ENCODE peak calls at places on chromosomes 12 and 14, in five cellular contexts. O is GM12878, S is HepG2, W is HCT116, I is H1. J is an unnamed sample.
A peak's percentile ranks its signal among the peaks of the same experiment; 100 is the strongest.

GRCh38 chr12:106123551-106123991 is 15.2 kb downstream of the NUAK1 start:
- DNase-seq in O (no peak), I (no peak), S (no peak), W (no peak), J (no peak)

GRCh38 chr14:95354834-95355233 is 35.1 kb upstream of the CLMN start:
- DNase-seq in O (no peak), S (no peak), W (no peak), I (no peak), J (no peak)

GRCh38 chr12:68237523-68238070 is 12.0 kb upstream of the IL26 start:
- DNase-seq in I (no peak), S (no peak), W (no peak), O (no peak), J (no peak)

GRCh38 chr14:68085742-68086141 is 266.2 kb downstream of the RAD51B start:
- DNase-seq in W (no peak), I (no peak), S (peak; percentile 50), O (no peak), J (no peak)

GRCh38 chr12:110330544-110330943 is 49.5 kb downstream of the ATP2A2 start:
- DNase-seq in O (no peak), W (no peak), I (no peak), S (no peak), J (no peak)

GRCh38 chr12:89345830-89346740 is 6.2 kb downstream of the DUSP6 start:
- DNase-seq in O (peak; percentile 88), S (no peak), W (peak; percentile 61), I (peak; percentile 75), J (peak; percentile 51)

GRCh38 chr12:48104531-48104930 is 1.3 kb downstream of the SENP1 start:
- DNase-seq in S (no peak), I (no peak), O (no peak), W (no peak), J (no peak)

GRCh38 chr12:91091916-91092715 is 19.2 kb downstream of the LUM start:
- DNase-seq in O (no peak), I (no peak), W (no peak), S (no peak), J (no peak)

GRCh38 chr14:71485833-71486232 is 446.4 kb upstream of the RGS6 start:
- DNase-seq in O (no peak), W (no peak), S (no peak), I (no peak), J (no peak)

GRCh38 chr12:79650440-79650839 is 40.3 kb downstream of the PAWR start:
- DNase-seq in W (no peak), O (no peak), I (no peak), S (peak; percentile 48), J (no peak)

GRCh38 chr14:33676135-33676566 is 274.7 kb downstream of the EGLN3 start:
- DNase-seq in O (no peak), S (peak; percentile 60), I (peak; percentile 73), W (peak; percentile 16), J (peak; percentile 24)

GRCh38 chr12:69240625-69240984 is 1.2 kb downstream of the CPSF6 start:
- DNase-seq in I (no peak), W (no peak), S (no peak), O (no peak), J (peak; percentile 25)

GRCh38 chr14:89952581-89952980 is 1.9 kb downstream of the EFCAB11 start:
- DNase-seq in I (no peak), O (no peak), W (no peak), S (no peak), J (no peak)

GRCh38 chr12:78236264-78236663 is 405.6 kb downstream of the NAV3 start:
- DNase-seq in S (no peak), O (no peak), W (no peak), I (no peak), J (no peak)

GRCh38 chr12:113854385-113855136 is 111.6 kb downstream of the RBM19 start:
- DNase-seq in O (no peak), I (no peak), S (no peak), W (no peak), J (no peak)

GRCh38 chr12:113860059-113860820 is 105.9 kb downstream of the RBM19 start:
- DNase-seq in I (peak; percentile 61), W (no peak), O (no peak), S (no peak), J (no peak)

GRCh38 chr12:113855998-113856397 is 110.1 kb downstream of the RBM19 start:
- DNase-seq in I (no peak), O (no peak), S (no peak), W (no peak), J (no peak)

GRCh38 chr12:113858828-113859386 is 107.2 kb downstream of the RBM19 start:
- DNase-seq in O (no peak), S (no peak), I (no peak), W (no peak), J (no peak)

GRCh38 chr12:113857371-113857770 is 108.8 kb downstream of the RBM19 start:
- DNase-seq in I (no peak), W (no peak), O (no peak), S (no peak), J (no peak)
- TF ChIP-seq SIN3A in I (no peak), W (no peak), O (no peak), S (no peak), J (no peak)

GRCh38 chr12:94793191-94793595 is 142.8 kb upstream of the TMCC3 start:
- DNase-seq in W (no peak), O (no peak), I (no peak), S (no peak), J (no peak)
- TF ChIP-seq MAX in W (no peak), O (no peak), I (no peak), S (no peak), J (no peak)

GRCh38 chr12:64193045-64193444 is 29.1 kb downstream of the KICS2 start:
- DNase-seq in O (no peak), S (no peak), I (no peak), W (no peak), J (no peak)

GRCh38 chr12:64190140-64190539 is 32.0 kb downstream of the KICS2 start:
- DNase-seq in I (no peak), S (no peak), W (no peak), O (no peak), J (no peak)

GRCh38 chr12:64193931-64194330 is 28.2 kb downstream of the KICS2 start:
- DNase-seq in W (no peak), O (no peak), I (no peak), S (no peak), J (no peak)

GRCh38 chr12:64192644-64193043 is 29.5 kb downstream of the KICS2 start:
- DNase-seq in W (no peak), S (no peak), I (no peak), O (no peak), J (no peak)

DNA sequence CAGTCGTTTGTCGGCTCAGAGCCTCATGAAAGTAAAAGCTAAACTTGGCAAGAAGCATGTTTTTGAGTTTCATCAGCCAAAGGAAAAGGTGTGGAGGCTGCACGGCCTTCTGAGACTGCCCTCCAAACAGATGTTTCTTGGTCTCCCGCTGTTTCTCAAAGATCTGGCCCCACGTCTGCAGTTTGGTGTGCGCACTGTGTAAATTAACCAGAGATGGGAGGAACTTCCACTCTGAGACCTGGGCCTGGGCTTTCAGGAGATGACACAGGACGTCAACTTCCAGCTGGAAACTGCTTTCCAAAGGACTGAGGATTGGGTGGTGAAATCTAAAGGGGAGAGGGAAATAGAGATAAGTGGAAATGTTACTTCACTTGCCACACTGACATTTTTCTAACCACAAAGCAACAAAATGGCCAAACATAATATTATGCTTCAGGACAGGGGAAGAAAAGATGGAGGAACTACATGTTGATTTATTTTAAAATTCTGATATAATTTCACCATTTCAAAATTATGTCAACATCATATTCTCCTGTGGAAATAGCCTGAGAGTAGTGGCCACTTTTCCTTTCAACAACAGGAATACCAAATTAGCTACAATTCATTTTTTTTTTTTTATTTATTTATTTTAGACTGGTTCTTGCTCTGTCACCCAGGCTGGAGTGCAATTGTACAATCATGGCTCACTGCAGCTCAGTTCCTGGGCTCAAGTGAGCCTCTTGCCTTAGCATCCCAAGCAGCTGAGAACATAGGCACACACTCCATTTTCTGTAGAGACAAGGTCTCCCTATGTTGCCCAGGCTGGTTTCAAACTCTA is 27.6 kb downstream of the KICS2 start:
- DNase-seq in I (no peak), S (no peak), O (no peak), W (no peak), J (no peak)
- TF ChIP-seq YY1 in I (no peak), S (no peak), O (no peak), W (no peak), J (no peak)

DNA sequence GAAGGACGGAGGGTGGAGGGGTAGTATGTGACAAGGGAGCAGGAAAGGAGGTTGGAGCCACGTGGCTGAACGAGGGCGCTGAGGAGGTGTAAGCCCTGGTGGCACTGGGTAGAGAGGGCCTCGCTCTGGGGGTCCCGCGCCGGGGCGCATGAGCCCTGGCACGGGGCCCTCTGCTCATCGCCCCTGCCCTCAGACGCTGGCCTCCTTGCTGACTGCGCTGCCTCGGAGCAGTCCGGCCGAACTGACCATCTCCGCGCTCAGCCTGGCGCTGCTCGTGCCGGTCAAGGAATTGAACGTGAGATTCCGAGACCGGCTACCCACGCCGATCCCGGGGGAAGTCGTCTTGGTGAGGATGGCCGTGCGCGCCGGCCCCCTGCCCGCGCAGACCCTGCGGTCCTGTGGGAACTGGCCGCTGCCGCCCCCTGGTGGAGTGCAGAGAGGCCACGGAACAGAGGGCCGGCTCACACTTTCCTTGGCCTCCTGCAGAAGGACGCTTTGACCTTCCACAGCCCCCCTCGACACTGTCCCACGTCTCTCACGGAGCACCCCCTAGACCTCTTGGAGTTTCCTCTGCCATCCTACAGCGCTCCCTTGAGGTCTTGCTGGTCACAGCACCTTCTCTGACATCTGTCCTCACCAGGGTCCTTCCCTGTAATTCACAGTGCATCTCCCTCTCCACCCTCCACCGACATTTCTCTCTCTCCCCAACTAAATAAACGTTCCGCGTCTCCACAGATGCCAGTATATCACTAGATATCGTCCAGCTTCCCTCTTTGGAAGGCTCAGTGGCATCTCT is 10.5 kb downstream of the ARHGEF25 start:
- DNase-seq in S (no peak), W (peak; percentile 15), O (no peak), I (peak; percentile 87), J (peak; percentile 96)
- TF ChIP-seq SIN3A in S (no peak), W (no peak), O (no peak), I (no peak), J (no peak)

DNA sequence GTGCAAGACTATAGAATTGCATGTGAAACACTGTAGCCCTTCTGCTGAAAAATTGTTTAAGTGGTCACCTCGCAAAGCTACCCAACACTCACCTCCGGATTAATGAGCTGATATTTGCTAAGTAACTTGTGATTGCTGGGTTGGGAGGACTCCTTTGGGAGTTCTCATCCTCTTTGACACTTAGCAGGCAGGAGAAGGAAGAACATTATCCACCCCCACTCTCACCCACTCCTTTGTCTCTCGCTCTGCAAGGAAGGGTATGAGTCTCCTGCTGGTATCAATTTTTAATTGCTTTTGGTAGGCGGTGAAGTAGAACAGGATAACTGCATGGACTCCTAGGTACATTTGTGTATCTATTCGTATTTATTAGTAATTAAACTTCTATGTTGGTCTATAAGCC is 6.9 kb upstream of the ABHD12B start:
- DNase-seq in I (no peak), O (no peak), S (no peak), W (no peak), J (no peak)
- TF ChIP-seq MAX in I (no peak), O (no peak), S (no peak), W (no peak), J (no peak)

GRCh38 chr12:50397122-50397650 is 777 bp upstream of the FAM186A start:
- DNase-seq in W (no peak), I (peak; percentile 6), S (no peak), O (no peak), J (no peak)
- TF ChIP-seq YY1 in W (no peak), I (no peak), S (no peak), O (no peak), J (no peak)